ENCODE peak calls at places on chromosome X, in ten cellular contexts. One of them, this sample, is unnamed.

GRCh38 chrX:120840826-120841225 is 34.8 kb downstream of the CT47B1 start:
- DNase-seq in colonic mucosa: no peak
- DNase-seq in fibroblast of pulmonary artery: peak
- DNase-seq in M059J: peak
- DNase-seq in coronary artery: no peak
- DNase-seq in BE2C: no peak
- DNase-seq in T47D: no peak
- DNase-seq in stimulated activated CD8-positive, alpha-beta memory T cell treated with anti-CD3 and anti-CD28 coated beads, Interleukin-7, amount 100 ng/mL, for 4 hours: no peak
- DNase-seq in GM12892: no peak
- DNase-seq in GM04504: peak
- DNase-seq in this sample: no peak

GRCh38 chrX:17629519-17629918 is 107.8 kb upstream of the SCML1 start:
- DNase-seq in BE2C: no peak
- DNase-seq in stimulated activated CD8-positive, alpha-beta memory T cell treated with anti-CD3 and anti-CD28 coated beads, Interleukin-7, amount 100 ng/mL, for 4 hours: no peak
- DNase-seq in colonic mucosa: no peak
- DNase-seq in GM04504: no peak
- DNase-seq in T47D: no peak
- DNase-seq in GM12892: no peak
- DNase-seq in M059J: peak
- DNase-seq in fibroblast of pulmonary artery: no peak
- DNase-seq in coronary artery: no peak
- DNase-seq in this sample: no peak

GRCh38 chrX:69277961-69278795 is 112.9 kb upstream of the PJA1 start:
- DNase-seq in BE2C: no peak
- DNase-seq in M059J: no peak
- DNase-seq in GM12892: no peak
- DNase-seq in colonic mucosa: no peak
- DNase-seq in fibroblast of pulmonary artery: no peak
- DNase-seq in GM04504: no peak
- DNase-seq in stimulated activated CD8-positive, alpha-beta memory T cell treated with anti-CD3 and anti-CD28 coated beads, Interleukin-7, amount 100 ng/mL, for 4 hours: no peak
- DNase-seq in coronary artery: no peak
- DNase-seq in T47D: no peak
- DNase-seq in this sample: no peak

GRCh38 chrX:98459669-98460068 is 1576.0 kb downstream of the RPA4 start:
- DNase-seq in T47D: no peak
- DNase-seq in coronary artery: no peak
- DNase-seq in stimulated activated CD8-positive, alpha-beta memory T cell treated with anti-CD3 and anti-CD28 coated beads, Interleukin-7, amount 100 ng/mL, for 4 hours: no peak
- DNase-seq in BE2C: no peak
- DNase-seq in GM12892: no peak
- DNase-seq in colonic mucosa: no peak
- DNase-seq in M059J: no peak
- DNase-seq in fibroblast of pulmonary artery: no peak
- DNase-seq in GM04504: peak
- DNase-seq in this sample: no peak

GRCh38 chrX:109614951-109615350 is 10.0 kb downstream of the KCNE5 start:
- DNase-seq in stimulated activated CD8-positive, alpha-beta memory T cell treated with anti-CD3 and anti-CD28 coated beads, Interleukin-7, amount 100 ng/mL, for 4 hours: no peak
- DNase-seq in BE2C: no peak
- DNase-seq in fibroblast of pulmonary artery: no peak
- DNase-seq in GM12892: no peak
- DNase-seq in M059J: no peak
- DNase-seq in GM04504: no peak
- DNase-seq in colonic mucosa: no peak
- DNase-seq in T47D: no peak
- DNase-seq in coronary artery: no peak
- DNase-seq in this sample: no peak

GRCh38 chrX:126489141-126489540 is 63.5 kb downstream of the DCAF12L1 start:
- DNase-seq in fibroblast of pulmonary artery: no peak
- DNase-seq in colonic mucosa: no peak
- DNase-seq in M059J: no peak
- DNase-seq in coronary artery: no peak
- DNase-seq in GM12892: no peak
- DNase-seq in BE2C: no peak
- DNase-seq in stimulated activated CD8-positive, alpha-beta memory T cell treated with anti-CD3 and anti-CD28 coated beads, Interleukin-7, amount 100 ng/mL, for 4 hours: no peak
- DNase-seq in GM04504: no peak
- DNase-seq in T47D: no peak
- DNase-seq in this sample: no peak

GRCh38 chrX:103215037-103215767 is at the start of gene BEX4:
- DNase-seq in M059J: peak
- DNase-seq in GM12892: peak
- DNase-seq in GM04504: no peak
- DNase-seq in BE2C: peak
- DNase-seq in coronary artery: peak
- DNase-seq in colonic mucosa: peak
- DNase-seq in fibroblast of pulmonary artery: peak
- DNase-seq in stimulated activated CD8-positive, alpha-beta memory T cell treated with anti-CD3 and anti-CD28 coated beads, Interleukin-7, amount 100 ng/mL, for 4 hours: peak
- DNase-seq in T47D: peak
- DNase-seq in this sample: no peak

GRCh38 chrX:40845331-40845911 is 110.1 kb upstream of the MED14 start:
- DNase-seq in GM12892: no peak
- DNase-seq in GM04504: peak
- DNase-seq in coronary artery: no peak
- DNase-seq in stimulated activated CD8-positive, alpha-beta memory T cell treated with anti-CD3 and anti-CD28 coated beads, Interleukin-7, amount 100 ng/mL, for 4 hours: no peak
- DNase-seq in colonic mucosa: no peak
- DNase-seq in M059J: peak
- DNase-seq in BE2C: no peak
- DNase-seq in T47D: no peak
- DNase-seq in fibroblast of pulmonary artery: peak
- DNase-seq in this sample: peak

This sample was measured in HepG2.